ENCODE peak calls at places on chromosome 6, in four cellular contexts. I is HepG2, Z is HCT116, B is K562. M is an unnamed sample. For H3K4me1, the result is how much of the 10 kb centered on the place peaks cover.

GRCh38 chr6:154500769-154501171 is 9.7 kb downstream of the CNKSR3 start:
- DNase-seq in I (peak), Z (no peak), B (peak), M (no peak)

GRCh38 chr6:37131104-37131959 is 38.6 kb upstream of the PIM1 start:
- DNase-seq in I (peak), Z (no peak), B (no peak), M (no peak)

GRCh38 chr6:13711384-13711725 is 280 bp downstream of the RANBP9 start:
- DNase-seq in I (no peak), Z (no peak), B (no peak), M (no peak)

GRCh38 chr6:43916924-43917877 is 147.2 kb downstream of the VEGFA start:
- DNase-seq in I (peak), Z (no peak), B (no peak), M (no peak)

GRCh38 chr6:21587182-21587924 is 6.2 kb upstream of the SOX4 start:
- DNase-seq in I (peak), Z (peak), B (no peak), M (no peak)

GRCh38 chr6:128882560-128882959 is 378 bp upstream of the LAMA2 start:
- DNase-seq in I (no peak), Z (no peak), B (no peak), M (no peak)

GRCh38 chr6:138997136-138997535 is 9.1 kb upstream of the REPS1 start:
- DNase-seq in I (no peak), Z (no peak), B (no peak), M (no peak)

GRCh38 chr6:28988536-28989415 is 16.3 kb downstream of the ZNF311 start:
- DNase-seq in I (no peak), Z (peak), B (peak), M (no peak)

GRCh38 chr6:135410856-135411255 is 86.7 kb downstream of the AHI1 start:
- DNase-seq in I (no peak), Z (no peak), B (peak), M (no peak)

GRCh38 chr6:30611856-30612194 is 5.2 kb downstream of the PPP1R10 start:
- DNase-seq in I (no peak), Z (no peak), B (no peak), M (no peak)

GRCh38 chr6:33817520-33817919 is 13.7 kb upstream of the MLN start:
- DNase-seq in I (no peak), Z (no peak), B (no peak), M (no peak)

GRCh38 chr6:118198746-118199145 is 291.7 kb downstream of the SLC35F1 start:
- DNase-seq in I (no peak), Z (no peak), B (no peak), M (no peak)

GRCh38 chr6:146358341-146359046 is 185.1 kb upstream of the RAB32 start:
- DNase-seq in I (no peak), Z (no peak), B (no peak), M (no peak)

GRCh38 chr6:11368760-11369159 is 136.3 kb upstream of the NEDD9 start:
- DNase-seq in I (no peak), Z (no peak), B (no peak), M (no peak)

GRCh38 chr6:33632603-33633039 is 11.5 kb downstream of the ITPR3 start:
- DNase-seq in I (peak), Z (peak), B (peak), M (no peak)

DNA sequence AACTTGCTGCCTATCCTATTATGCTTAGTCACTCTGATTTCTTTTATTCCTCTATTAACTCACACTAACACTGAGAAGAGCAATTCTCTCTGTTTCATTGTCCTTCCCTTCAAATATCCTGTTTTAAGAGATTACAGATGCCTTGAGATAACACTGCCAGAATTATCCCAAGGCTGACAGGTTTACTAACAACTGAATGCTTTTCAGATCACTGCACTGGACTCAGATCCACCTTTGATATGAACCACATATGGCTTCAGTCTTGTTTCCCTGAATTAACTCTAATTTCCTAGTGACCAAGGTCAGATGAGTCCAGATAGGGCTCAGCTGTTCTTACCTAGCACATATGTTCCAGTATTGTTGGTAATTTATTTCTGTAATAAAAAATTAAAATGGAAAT is 633.1 kb downstream of the GRIK2 start:
- DNase-seq in I (no peak), Z (no peak), B (no peak), M (no peak)
- H3K4me1 ChIP-seq in I (under half), Z (under half), B (under half), M (under half)

DNA sequence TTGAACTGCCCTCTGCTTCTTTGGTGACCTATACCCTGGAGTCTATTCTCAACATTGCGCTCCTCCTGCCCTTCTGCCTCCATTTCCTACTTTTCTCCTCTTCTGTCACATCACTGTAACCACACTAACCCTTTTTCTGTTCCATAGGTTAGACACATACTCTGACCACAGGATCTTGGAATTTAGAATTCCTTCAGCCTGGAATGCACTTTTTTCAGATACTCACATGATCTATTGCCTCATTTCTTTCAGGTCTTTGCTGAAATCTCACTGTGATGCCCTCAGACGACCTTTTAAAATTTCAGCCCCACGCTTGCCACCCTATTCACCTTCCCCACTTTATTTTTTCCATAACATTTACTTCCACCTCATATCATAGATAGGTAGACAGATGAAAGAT is 5.1 kb downstream of the VNN1 start:
- DNase-seq in I (no peak), Z (no peak), B (no peak), M (no peak)
- TF ChIP-seq TCF7L2 in I (no peak), Z (no peak), B (no peak), M (no peak)

GRCh38 chr6:3346476-3346875 is 87.7 kb downstream of the PSMG4 start:
- DNase-seq in I (no peak), Z (no peak), B (no peak), M (no peak)
- H3K4me1 ChIP-seq in I (under half), Z (under half), B (under half), M (under half)

GRCh38 chr6:116572162-116572561 is 858 bp downstream of the RWDD1 start:
- DNase-seq in I (peak), Z (no peak), B (peak), M (no peak)
- TF ChIP-seq TCF7L2 in I (no peak), Z (no peak), B (no peak), M (no peak)

GRCh38 chr6:136721467-136721866 is 70.8 kb downstream of the MAP3K5 start:
- DNase-seq in I (no peak), Z (no peak), B (no peak), M (no peak)
- H3K4me1 ChIP-seq in I (under half), Z (under half), B (under half), M (under half)

GRCh38 chr6:7974932-7975763 is 64.6 kb upstream of the TXNDC5 start:
- DNase-seq in I (peak), Z (peak), B (peak), M (peak)

GRCh38 chr6:7975764-7976146 is 65.2 kb upstream of the TXNDC5 start:
- DNase-seq in I (peak), Z (no peak), B (peak), M (no peak)

GRCh38 chr6:7976485-7977010 is 66.0 kb upstream of the TXNDC5 start:
- DNase-seq in I (no peak), Z (no peak), B (no peak), M (no peak)

GRCh38 chr6:7979831-7980230 is 69.2 kb upstream of the TXNDC5 start:
- DNase-seq in I (no peak), Z (no peak), B (no peak), M (no peak)

GRCh38 chr6:7978736-7979135 is 68.1 kb upstream of the TXNDC5 start:
- DNase-seq in I (no peak), Z (no peak), B (no peak), M (no peak)
- TF ChIP-seq TCF7L2 in I (no peak), Z (no peak), B (no peak), M (no peak)

GRCh38 chr6:113634352-113635163 is 222.6 kb upstream of the MARCKS start:
- DNase-seq in I (no peak), Z (no peak), B (no peak), M (no peak)
- H3K4me1 ChIP-seq in I (half or more), Z (under half), B (under half), M (under half)

DNA sequence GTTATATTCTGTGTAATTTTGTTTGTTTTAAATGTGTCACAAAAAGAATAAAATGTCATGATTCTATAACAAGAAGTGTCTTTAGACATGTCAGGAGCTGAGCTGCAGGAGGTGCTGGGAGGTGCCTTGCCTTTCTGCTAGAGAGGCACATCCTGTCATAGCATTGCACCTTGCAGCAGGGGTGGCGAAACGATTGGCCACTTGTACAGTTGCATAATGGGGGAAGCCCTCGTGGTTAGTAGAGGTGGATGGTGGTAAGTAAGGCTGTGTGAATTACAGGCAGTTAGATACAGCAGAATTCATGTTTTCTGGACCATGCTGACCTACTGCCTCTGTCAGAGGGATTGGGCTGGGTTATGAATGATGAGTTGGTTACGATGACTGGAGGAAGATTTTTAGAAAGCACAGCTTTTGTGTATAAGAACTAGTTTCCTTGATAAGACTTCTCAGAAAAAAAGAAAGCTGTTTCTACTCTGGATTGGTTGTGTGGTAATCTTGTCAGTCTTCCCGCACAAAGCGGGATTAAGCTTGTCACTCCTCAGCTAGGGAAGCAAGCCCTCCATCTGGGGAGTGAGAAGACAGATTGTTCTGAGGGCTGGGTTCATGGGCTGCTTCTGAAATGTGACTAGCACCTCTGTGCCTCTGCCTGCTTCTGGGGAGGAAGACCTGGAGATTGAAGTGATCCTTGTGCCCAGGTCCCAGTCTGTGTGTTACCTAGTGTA is 74.9 kb downstream of the FOXO3 start:
- DNase-seq in I (no peak), Z (no peak), B (peak), M (no peak)
- TF ChIP-seq TCF7L2 in I (no peak), Z (no peak), B (no peak), M (no peak)

DNA sequence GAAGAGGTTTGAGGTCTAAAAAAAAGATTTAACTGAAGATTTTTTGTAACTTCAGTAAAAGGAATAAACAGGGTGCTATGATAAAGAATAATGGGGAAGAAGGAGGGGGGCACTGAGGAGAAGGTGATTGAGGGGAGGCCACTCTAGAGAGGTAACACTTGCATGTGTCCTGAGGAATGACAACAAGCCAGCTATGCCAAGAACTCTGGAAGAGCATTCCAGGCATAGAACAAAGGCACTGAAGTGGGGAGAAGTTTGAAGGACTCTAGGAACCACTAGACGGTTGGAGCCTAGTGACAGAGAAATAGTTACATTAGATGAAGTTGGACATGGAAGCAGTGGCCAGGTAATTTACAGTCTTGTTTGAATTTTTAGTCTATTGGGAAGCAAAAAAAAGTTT is 10.8 kb upstream of the SF3B5 start:
- DNase-seq in I (no peak), Z (no peak), B (no peak), M (no peak)
- H3K4me1 ChIP-seq in I (under half), Z (under half), B (under half), M (under half)